ENCODE peak calls at places on chromosomes 12 and 14, in six cellular contexts. L is psoas muscle; N is MM.1S; X is stimulated activated CD8-positive, alpha-beta memory T cell treated with anti-CD3 and anti-CD28 coated beads, Interleukin-15, amount 100 ng/mL, for 1 hour; P is fibroblast of the aortic adventitia; K is neural crest cell. I is an unnamed sample.

GRCh38 chr12:106300761-106301160 is 1.8 kb upstream of the TCP11L2 start:
- DNase-seq in L (no peak), N (no peak), X (no peak), P (no peak), K (no peak), I (no peak)

GRCh38 chr12:3770891-3771290 is 18.0 kb upstream of the CRACR2A start:
- DNase-seq in L (no peak), N (no peak), X (no peak), P (peak), K (no peak), I (no peak)

GRCh38 chr12:122646568-122647220 is 56.5 kb downstream of the HCAR2 start:
- DNase-seq in L (no peak), N (peak), X (no peak), P (peak), K (no peak), I (no peak)

GRCh38 chr14:52918486-52918885 is 32.4 kb downstream of the FERMT2 start:
- DNase-seq in L (no peak), N (peak), X (no peak), P (peak), K (no peak), I (no peak)

GRCh38 chr12:126719886-126720666 is 1546.9 kb upstream of the TMEM132C start:
- DNase-seq in L (no peak), N (no peak), X (no peak), P (peak), K (no peak), I (no peak)

GRCh38 chr12:34126239-34126641 is 103.9 kb downstream of the ALG10 start:
- DNase-seq in L (no peak), N (no peak), X (no peak), P (no peak), K (no peak), I (no peak)

GRCh38 chr12:122090759-122091535 is 12.4 kb downstream of the MLXIP start:
- DNase-seq in L (no peak), N (no peak), X (no peak), P (peak), K (no peak), I (peak)

GRCh38 chr14:70188292-70188607 is 501 bp downstream of the SLC8A3 start:
- DNase-seq in L (peak), N (no peak), X (no peak), P (no peak), K (peak), I (no peak)

GRCh38 chr12:118015306-118015705 is 1.2 kb upstream of the RFC5 start:
- DNase-seq in L (no peak), N (no peak), X (no peak), P (no peak), K (no peak), I (no peak)

GRCh38 chr12:16610743-16611142 is 4.8 kb upstream of the LMO3 start:
- DNase-seq in L (no peak), N (no peak), X (no peak), P (no peak), K (no peak), I (no peak)

GRCh38 chr12:122421815-122422737 is at the start of gene CLIP1:
- DNase-seq in L (peak), N (peak), X (peak), P (peak), K (peak), I (no peak)

GRCh38 chr12:111027431-111027830 is 107.1 kb upstream of the MYL2 start:
- DNase-seq in L (no peak), N (no peak), X (no peak), P (no peak), K (no peak), I (no peak)

GRCh38 chr14:36238666-36239363 is 62.3 kb upstream of the PTCSC3 start:
- DNase-seq in L (no peak), N (no peak), X (no peak), P (peak), K (no peak), I (no peak)

GRCh38 chr12:3168775-3169221 is 91.6 kb downstream of the TSPAN9 start:
- DNase-seq in L (peak), N (no peak), X (no peak), P (peak), K (no peak), I (no peak)

I was measured in chondrocyte.